ENCODE peak calls at places on chromosome X, in nine cellular contexts. L is NCI-H524 treated with DMSO at 0.1 percent for 48 hours; Z is activated gamma-delta T cell treated with Interleukin-2 at 50 U/mL for 16 hours; J is M059J; B is HuH-7; K is CD8-positive, alpha-beta T cell; P is A549; R is effector CD4-positive, alpha-beta T cell; V is pons. N is an unnamed sample.

GRCh38 chrX:39058724-39059123 is 257.5 kb downstream of the MID1IP1 start:
- DNase-seq in J (no peak), L (no peak), B (no peak), R (no peak), K (no peak), V (no peak), P (no peak), Z (no peak), N (no peak)

GRCh38 chrX:120504569-120504968 is 35.5 kb upstream of the LAMP2 start:
- DNase-seq in R (no peak), J (no peak), V (no peak), K (no peak), Z (no peak), P (no peak), B (no peak), L (no peak), N (no peak)

GRCh38 chrX:1164322-1165288 is 47.8 kb downstream of the CRLF2 start:
- DNase-seq in B (no peak), L (no peak), Z (no peak), R (no peak), V (no peak), J (no peak), P (peak), K (no peak), N (no peak)

GRCh38 chrX:72308209-72308565 is 2.5 kb upstream of the CITED1 start:
- DNase-seq in K (no peak), P (no peak), B (no peak), R (no peak), J (no peak), Z (no peak), L (no peak), V (no peak), N (no peak)

GRCh38 chrX:65034292-65034640 is 58.0 kb upstream of the ZC4H2 start:
- DNase-seq in R (no peak), L (no peak), V (no peak), Z (no peak), P (no peak), B (no peak), J (no peak), K (no peak), N (peak)

GRCh38 chrX:140091276-140091886 is 126.1 kb upstream of the CXorf66 start:
- DNase-seq in Z (no peak), L (no peak), B (no peak), P (peak), V (no peak), R (no peak), J (peak), K (no peak), N (no peak)

GRCh38 chrX:57952320-57952678 is 42.0 kb upstream of the ZXDA start:
- DNase-seq in K (no peak), R (no peak), P (no peak), B (no peak), J (peak), Z (no peak), L (no peak), V (no peak), N (no peak)

GRCh38 chrX:39176105-39176504 is 374.8 kb downstream of the MID1IP1 start:
- DNase-seq in B (no peak), K (no peak), L (no peak), J (no peak), V (no peak), R (no peak), Z (no peak), P (no peak), N (no peak)

GRCh38 chrX:152601848-152602616 is 35.7 kb upstream of the GABRQ start:
- DNase-seq in V (no peak), P (no peak), K (no peak), L (no peak), J (peak), R (no peak), Z (no peak), B (no peak), N (no peak)

GRCh38 chrX:63784902-63785692 is at the start of gene ARHGEF9:
- DNase-seq in R (no peak), P (no peak), B (no peak), K (no peak), Z (no peak), L (peak), V (no peak), J (peak), N (peak)

GRCh38 chrX:115968436-115969252 is 201.9 kb upstream of the AGTR2 start:
- DNase-seq in B (peak), J (peak), V (peak), P (peak), L (peak), R (no peak), K (no peak), Z (no peak), N (peak)

GRCh38 chrX:19689170-19689814 is 174.0 kb upstream of the MAP3K15 start:
- DNase-seq in R (no peak), P (no peak), Z (no peak), K (no peak), B (no peak), V (no peak), L (no peak), J (no peak), N (no peak)

GRCh38 chrX:109619816-109620215 is 5.2 kb downstream of the KCNE5 start:
- DNase-seq in R (no peak), P (no peak), Z (no peak), L (no peak), J (no peak), B (no peak), V (no peak), K (no peak), N (no peak)

GRCh38 chrX:41558531-41558930 is 111.4 kb downstream of the NYX start:
- DNase-seq in P (peak), R (no peak), L (no peak), K (no peak), Z (no peak), B (no peak), V (peak), J (peak), N (peak)

GRCh38 chrX:39905475-39905889 is 192.3 kb downstream of the BCOR start:
- DNase-seq in P (no peak), J (peak), B (no peak), Z (no peak), R (no peak), L (no peak), K (no peak), V (no peak), N (no peak)

GRCh38 chrX:151982217-151982616 is 7.7 kb upstream of the GABRE start:
- DNase-seq in Z (no peak), V (no peak), J (peak), K (no peak), B (no peak), R (no peak), L (no peak), P (no peak), N (no peak)

GRCh38 chrX:99301990-99302389 is 1108.1 kb downstream of the PCDH19 start:
- DNase-seq in Z (no peak), L (peak), P (no peak), R (no peak), K (no peak), B (peak), V (peak), J (no peak), N (no peak)

GRCh38 chrX:27838176-27838575 is 30.4 kb downstream of the MAGEB10 start:
- DNase-seq in K (no peak), R (no peak), L (no peak), Z (no peak), P (no peak), V (no peak), B (no peak), J (no peak), N (no peak)

GRCh38 chrX:3699841-3700381 is 13.5 kb downstream of the PRKX start:
- DNase-seq in R (no peak), J (no peak), L (no peak), K (no peak), P (no peak), V (peak), Z (no peak), B (no peak), N (no peak)

GRCh38 chrX:149372861-149373260 is 132.2 kb downstream of the IDS start:
- DNase-seq in J (peak), B (no peak), P (no peak), V (no peak), Z (no peak), L (peak), K (no peak), R (no peak), N (no peak)

N was measured in globus pallidus.